ENCODE peak calls at places on chromosome 16, in seven cellular contexts. One of them, this sample, is unnamed.

GRCh38 chr16:83118365-83118764 is 491.6 kb downstream of the CDH13 start:
- DNase-seq in AG04450: no peak
- DNase-seq in small intestine: no peak
- DNase-seq in fibroblast of lung: peak; percentile 77
- DNase-seq in Peyer's patch: no peak
- DNase-seq in AG04449: no peak
- DNase-seq in HCT116: no peak
- DNase-seq in this sample: no peak

GRCh38 chr16:1194665-1195392 is 30.2 kb downstream of the TPSG1 start:
- DNase-seq in AG04450: no peak
- DNase-seq in small intestine: peak; percentile 43
- DNase-seq in fibroblast of lung: no peak
- DNase-seq in Peyer's patch: no peak
- DNase-seq in AG04449: no peak
- DNase-seq in HCT116: no peak
- DNase-seq in this sample: no peak

GRCh38 chr16:67936876-67937605 is 391 bp upstream of the PSMB10 start:
- DNase-seq in AG04450: no peak
- DNase-seq in small intestine: peak; percentile 92
- DNase-seq in fibroblast of lung: no peak
- DNase-seq in Peyer's patch: peak; percentile 88
- DNase-seq in AG04449: no peak
- DNase-seq in HCT116: no peak
- DNase-seq in this sample: no peak

GRCh38 chr16:88772871-88773811 is 11.9 kb downstream of the PIEZO1 start:
- DNase-seq in AG04450: peak; percentile 86
- DNase-seq in small intestine: no peak
- DNase-seq in fibroblast of lung: peak; percentile 95
- DNase-seq in Peyer's patch: no peak
- DNase-seq in AG04449: peak; percentile 69
- DNase-seq in HCT116: no peak
- DNase-seq in this sample: peak; percentile 69

GRCh38 chr16:15399317-15399716 is 3.8 kb downstream of the MPV17L start:
- DNase-seq in AG04450: no peak
- DNase-seq in small intestine: no peak
- DNase-seq in fibroblast of lung: no peak
- DNase-seq in Peyer's patch: no peak
- DNase-seq in AG04449: no peak
- DNase-seq in HCT116: no peak
- DNase-seq in this sample: no peak

GRCh38 chr16:87328846-87329245 is 11.7 kb upstream of the C16orf95 start:
- DNase-seq in AG04450: no peak
- DNase-seq in small intestine: no peak
- DNase-seq in fibroblast of lung: no peak
- DNase-seq in Peyer's patch: no peak
- DNase-seq in AG04449: no peak
- DNase-seq in HCT116: no peak
- DNase-seq in this sample: no peak

GRCh38 chr16:53998024-53998810 is 288.4 kb downstream of the IRX3 start:
- DNase-seq in AG04450: no peak
- DNase-seq in small intestine: no peak
- DNase-seq in fibroblast of lung: no peak
- DNase-seq in Peyer's patch: no peak
- DNase-seq in AG04449: no peak
- DNase-seq in HCT116: no peak
- DNase-seq in this sample: no peak

GRCh38 chr16:6132121-6132520 is 1034.5 kb upstream of the EEF2KMT start:
- DNase-seq in AG04450: no peak
- DNase-seq in small intestine: peak; percentile 5
- DNase-seq in fibroblast of lung: peak; percentile 43
- DNase-seq in Peyer's patch: no peak
- DNase-seq in AG04449: no peak
- DNase-seq in HCT116: no peak
- DNase-seq in this sample: no peak

GRCh38 chr16:47317465-47318240 is 143.2 kb downstream of the ITFG1 start:
- DNase-seq in AG04450: no peak
- DNase-seq in small intestine: no peak
- DNase-seq in fibroblast of lung: peak; percentile 20
- DNase-seq in Peyer's patch: no peak
- DNase-seq in AG04449: no peak
- DNase-seq in HCT116: no peak
- DNase-seq in this sample: no peak

GRCh38 chr16:88300463-88300835 is 82.3 kb upstream of the ZNF469 start:
- DNase-seq in AG04450: no peak
- DNase-seq in small intestine: no peak
- DNase-seq in fibroblast of lung: no peak
- DNase-seq in Peyer's patch: no peak
- DNase-seq in AG04449: no peak
- DNase-seq in HCT116: no peak
- DNase-seq in this sample: no peak

GRCh38 chr16:31429314-31429713 is 1.2 kb upstream of the COX6A2 start:
- DNase-seq in AG04450: no peak
- DNase-seq in small intestine: no peak
- DNase-seq in fibroblast of lung: no peak
- DNase-seq in Peyer's patch: no peak
- DNase-seq in AG04449: no peak
- DNase-seq in HCT116: no peak
- DNase-seq in this sample: no peak

GRCh38 chr16:154223-155030 is 2.0 kb downstream of the HBZ start:
- DNase-seq in AG04450: no peak
- DNase-seq in small intestine: no peak
- DNase-seq in fibroblast of lung: peak; percentile 52
- DNase-seq in Peyer's patch: no peak
- DNase-seq in AG04449: no peak
- DNase-seq in HCT116: no peak
- DNase-seq in this sample: no peak

GRCh38 chr16:57606847-57607501 is 21.5 kb upstream of the ADGRG1 start:
- DNase-seq in AG04450: no peak
- DNase-seq in small intestine: peak; percentile 75
- DNase-seq in fibroblast of lung: no peak
- DNase-seq in Peyer's patch: no peak
- DNase-seq in AG04449: no peak
- DNase-seq in HCT116: no peak
- DNase-seq in this sample: no peak

GRCh38 chr16:84307209-84307954 is 12.7 kb downstream of the WFDC1 start:
- DNase-seq in AG04450: no peak
- DNase-seq in small intestine: no peak
- DNase-seq in fibroblast of lung: no peak
- DNase-seq in Peyer's patch: no peak
- DNase-seq in AG04449: no peak
- DNase-seq in HCT116: no peak
- DNase-seq in this sample: no peak

GRCh38 chr16:9966569-9967157 is 215.6 kb downstream of the GRIN2A start:
- DNase-seq in AG04450: no peak
- DNase-seq in small intestine: no peak
- DNase-seq in fibroblast of lung: peak; percentile 80
- DNase-seq in Peyer's patch: no peak
- DNase-seq in AG04449: no peak
- DNase-seq in HCT116: no peak
- DNase-seq in this sample: no peak

GRCh38 chr16:66640724-66641314 is 36.3 kb downstream of the CMTM3 start:
- DNase-seq in AG04450: no peak
- DNase-seq in small intestine: no peak
- DNase-seq in fibroblast of lung: no peak
- DNase-seq in Peyer's patch: no peak
- DNase-seq in AG04449: no peak
- DNase-seq in HCT116: no peak
- DNase-seq in this sample: no peak
- H3K4me3 ChIP-seq in AG04450: no peak overlapping the region
- H3K4me3 ChIP-seq in small intestine: no peak overlapping the region
- H3K4me3 ChIP-seq in fibroblast of lung: no peak overlapping the region
- H3K4me3 ChIP-seq in Peyer's patch: no peak overlapping the region
- H3K4me3 ChIP-seq in AG04449: no peak overlapping the region
- H3K4me3 ChIP-seq in HCT116: no peak overlapping the region
- H3K4me3 ChIP-seq in this sample: no peak overlapping the region

DNA sequence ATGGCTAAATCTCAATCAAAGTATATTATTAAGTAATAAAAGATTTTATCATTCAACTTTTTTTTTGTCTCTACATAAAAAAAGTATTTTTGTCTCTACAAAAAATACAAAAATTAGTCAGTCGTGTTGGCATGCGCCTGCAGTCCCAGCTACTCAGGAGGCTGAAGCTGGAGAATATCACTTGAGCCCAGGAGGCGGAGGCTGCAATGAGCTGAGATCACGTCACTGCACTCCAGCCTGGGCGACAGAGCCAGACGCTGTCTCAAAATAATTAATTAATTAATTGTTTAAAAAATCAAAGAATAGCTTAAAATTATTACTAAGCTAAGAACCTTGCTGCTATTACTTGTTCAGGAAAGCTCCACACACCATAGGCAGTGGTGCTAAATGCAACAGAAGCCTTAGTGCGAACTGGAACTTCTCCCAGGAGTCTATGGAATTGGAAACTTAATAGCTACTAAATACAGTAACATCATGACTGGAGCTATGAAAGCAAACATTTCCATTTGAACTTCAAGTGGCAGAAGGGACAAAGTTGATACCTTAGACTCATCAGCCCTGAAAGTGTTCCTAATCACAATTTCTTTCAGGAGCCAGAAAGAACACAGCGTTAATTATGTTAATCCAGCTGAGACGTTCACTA is 22.6 kb downstream of the ADCY9 start:
- DNase-seq in AG04450: no peak
- DNase-seq in small intestine: no peak
- DNase-seq in fibroblast of lung: no peak
- DNase-seq in Peyer's patch: peak; percentile 10
- DNase-seq in AG04449: no peak
- DNase-seq in HCT116: no peak
- DNase-seq in this sample: no peak
- H3K4me3 ChIP-seq in AG04450: no peak overlapping the region
- H3K4me3 ChIP-seq in small intestine: no peak overlapping the region
- H3K4me3 ChIP-seq in fibroblast of lung: no peak overlapping the region
- H3K4me3 ChIP-seq in Peyer's patch: no peak overlapping the region
- H3K4me3 ChIP-seq in AG04449: no peak overlapping the region
- H3K4me3 ChIP-seq in HCT116: no peak overlapping the region
- H3K4me3 ChIP-seq in this sample: no peak overlapping the region

GRCh38 chr16:2482181-2483107 is 7.5 kb downstream of the TBC1D24 start:
- DNase-seq in AG04450: no peak
- DNase-seq in small intestine: no peak
- DNase-seq in fibroblast of lung: peak; percentile 53
- DNase-seq in Peyer's patch: no peak
- DNase-seq in AG04449: no peak
- DNase-seq in HCT116: no peak
- DNase-seq in this sample: peak; percentile 31
- H3K4me3 ChIP-seq in AG04450: peak overlapping the region; percentile 33
- H3K4me3 ChIP-seq in small intestine: no peak overlapping the region
- H3K4me3 ChIP-seq in fibroblast of lung: no peak overlapping the region
- H3K4me3 ChIP-seq in Peyer's patch: no peak overlapping the region
- H3K4me3 ChIP-seq in AG04449: peak overlapping the region; percentile 49
- H3K4me3 ChIP-seq in HCT116: no peak overlapping the region
- H3K4me3 ChIP-seq in this sample: peak overlapping the region; percentile 7

GRCh38 chr16:81018496-81018895 is 11.5 kb downstream of the CENPN start:
- DNase-seq in AG04450: no peak
- DNase-seq in small intestine: no peak
- DNase-seq in fibroblast of lung: no peak
- DNase-seq in Peyer's patch: no peak
- DNase-seq in AG04449: no peak
- DNase-seq in HCT116: no peak
- DNase-seq in this sample: no peak

GRCh38 chr16:81014672-81015071 is 7.7 kb downstream of the CENPN start:
- DNase-seq in AG04450: no peak
- DNase-seq in small intestine: no peak
- DNase-seq in fibroblast of lung: no peak
- DNase-seq in Peyer's patch: no peak
- DNase-seq in AG04449: no peak
- DNase-seq in HCT116: no peak
- DNase-seq in this sample: no peak

GRCh38 chr16:81008151-81008789 is 1.3 kb downstream of the CENPN start:
- DNase-seq in AG04450: no peak
- DNase-seq in small intestine: no peak
- DNase-seq in fibroblast of lung: no peak
- DNase-seq in Peyer's patch: peak; percentile 18
- DNase-seq in AG04449: no peak
- DNase-seq in HCT116: no peak
- DNase-seq in this sample: no peak

DNA sequence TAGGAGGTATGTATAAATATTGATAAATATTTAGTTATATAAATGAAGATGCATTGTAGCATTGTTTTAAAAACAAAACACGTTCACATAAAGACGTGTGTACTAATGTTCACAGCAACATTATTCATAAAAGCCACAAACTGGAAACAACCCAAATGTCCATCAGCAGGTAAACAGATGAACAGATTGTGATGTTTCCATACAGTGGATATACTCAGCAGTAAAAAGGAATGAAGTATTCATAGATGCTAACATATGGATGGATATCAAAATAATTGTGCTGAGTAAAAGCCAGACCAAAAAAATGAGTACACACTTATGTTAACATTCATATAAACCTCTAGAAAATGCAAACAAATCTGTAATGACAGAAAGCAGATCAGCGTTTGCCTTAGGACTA is 6.0 kb downstream of the CENPN start:
- DNase-seq in AG04450: no peak
- DNase-seq in small intestine: no peak
- DNase-seq in fibroblast of lung: no peak
- DNase-seq in Peyer's patch: no peak
- DNase-seq in AG04449: no peak
- DNase-seq in HCT116: no peak
- DNase-seq in this sample: no peak
- H3K4me3 ChIP-seq in AG04450: no peak overlapping the region
- H3K4me3 ChIP-seq in small intestine: no peak overlapping the region
- H3K4me3 ChIP-seq in fibroblast of lung: no peak overlapping the region
- H3K4me3 ChIP-seq in Peyer's patch: no peak overlapping the region
- H3K4me3 ChIP-seq in AG04449: no peak overlapping the region
- H3K4me3 ChIP-seq in HCT116: no peak overlapping the region
- H3K4me3 ChIP-seq in this sample: no peak overlapping the region

GRCh38 chr16:49556252-49557069 is 182.9 kb downstream of the C16orf78 start:
- DNase-seq in AG04450: no peak
- DNase-seq in small intestine: no peak
- DNase-seq in fibroblast of lung: peak; percentile 47
- DNase-seq in Peyer's patch: no peak
- DNase-seq in AG04449: peak; percentile 3
- DNase-seq in HCT116: peak; percentile 4
- DNase-seq in this sample: peak; percentile 20
- H3K4me3 ChIP-seq in AG04450: no peak overlapping the region
- H3K4me3 ChIP-seq in small intestine: no peak overlapping the region
- H3K4me3 ChIP-seq in fibroblast of lung: no peak overlapping the region
- H3K4me3 ChIP-seq in Peyer's patch: no peak overlapping the region
- H3K4me3 ChIP-seq in AG04449: no peak overlapping the region
- H3K4me3 ChIP-seq in HCT116: no peak overlapping the region
- H3K4me3 ChIP-seq in this sample: no peak overlapping the region

GRCh38 chr16:51151951-51152663 is 1.0 kb upstream of the SALL1 start:
- DNase-seq in AG04450: peak; percentile 78
- DNase-seq in small intestine: no peak
- DNase-seq in fibroblast of lung: peak; percentile 91
- DNase-seq in Peyer's patch: no peak
- DNase-seq in AG04449: no peak
- DNase-seq in HCT116: no peak
- DNase-seq in this sample: peak; percentile 83

GRCh38 chr16:51152691-51153261 is 1.7 kb upstream of the SALL1 start:
- DNase-seq in AG04450: no peak
- DNase-seq in small intestine: no peak
- DNase-seq in fibroblast of lung: no peak
- DNase-seq in Peyer's patch: no peak
- DNase-seq in AG04449: no peak
- DNase-seq in HCT116: no peak
- DNase-seq in this sample: no peak

GRCh38 chr16:51155199-51155607 is 4.1 kb upstream of the SALL1 start:
- DNase-seq in AG04450: no peak
- DNase-seq in small intestine: no peak
- DNase-seq in fibroblast of lung: peak; percentile 74
- DNase-seq in Peyer's patch: no peak
- DNase-seq in AG04449: no peak
- DNase-seq in HCT116: no peak
- DNase-seq in this sample: no peak

GRCh38 chr16:51154271-51155171 is 3.5 kb upstream of the SALL1 start:
- DNase-seq in AG04450: no peak
- DNase-seq in small intestine: no peak
- DNase-seq in fibroblast of lung: peak; percentile 57
- DNase-seq in Peyer's patch: no peak
- DNase-seq in AG04449: no peak
- DNase-seq in HCT116: no peak
- DNase-seq in this sample: no peak

GRCh38 chr16:51153275-51153991 is 2.4 kb upstream of the SALL1 start:
- DNase-seq in AG04450: no peak
- DNase-seq in small intestine: no peak
- DNase-seq in fibroblast of lung: peak; percentile 52
- DNase-seq in Peyer's patch: no peak
- DNase-seq in AG04449: no peak
- DNase-seq in HCT116: no peak
- DNase-seq in this sample: no peak
- H3K4me3 ChIP-seq in AG04450: peak overlapping the region; percentile 82
- H3K4me3 ChIP-seq in small intestine: no peak overlapping the region
- H3K4me3 ChIP-seq in fibroblast of lung: no peak overlapping the region
- H3K4me3 ChIP-seq in Peyer's patch: peak overlapping the region; percentile 53
- H3K4me3 ChIP-seq in AG04449: peak overlapping the region; percentile 76
- H3K4me3 ChIP-seq in HCT116: no peak overlapping the region
- H3K4me3 ChIP-seq in this sample: peak overlapping the region; percentile 76